ENCODE peak calls at places on chromosomes 6 and 20, in four cellular contexts. One of them, this sample, is unnamed.

GRCh38 chr6:167588920-167589614 is 237.6 kb upstream of the AFDN start:
- DNase-seq in heart right ventricle: no peak
- DNase-seq in effector memory CD4-positive, alpha-beta T cell: no peak
- DNase-seq in upper lobe of left lung: peak
- DNase-seq in this sample: no peak

GRCh38 chr6:235763-236360 is 56.4 kb upstream of the DUSP22 start:
- DNase-seq in upper lobe of left lung: no peak
- DNase-seq in heart right ventricle: no peak
- DNase-seq in effector memory CD4-positive, alpha-beta T cell: no peak
- DNase-seq in this sample: peak

GRCh38 chr6:28478518-28478917 is 35.2 kb upstream of the ZSCAN23 start:
- DNase-seq in heart right ventricle: no peak
- DNase-seq in effector memory CD4-positive, alpha-beta T cell: no peak
- DNase-seq in upper lobe of left lung: no peak
- DNase-seq in this sample: no peak

GRCh38 chr20:4811661-4812181 is 90.0 kb downstream of the PRND start:
- DNase-seq in heart right ventricle: peak
- DNase-seq in upper lobe of left lung: no peak
- DNase-seq in effector memory CD4-positive, alpha-beta T cell: peak
- DNase-seq in this sample: peak

GRCh38 chr6:166085498-166085897 is 82.2 kb downstream of the TBXT start:
- DNase-seq in heart right ventricle: no peak
- DNase-seq in effector memory CD4-positive, alpha-beta T cell: no peak
- DNase-seq in upper lobe of left lung: no peak
- DNase-seq in this sample: no peak

GRCh38 chr6:40039042-40039441 is 104.8 kb upstream of the MOCS1 start:
- DNase-seq in heart right ventricle: no peak
- DNase-seq in upper lobe of left lung: no peak
- DNase-seq in effector memory CD4-positive, alpha-beta T cell: no peak
- DNase-seq in this sample: no peak

GRCh38 chr6:109303647-109304283 is 78.5 kb downstream of the CD164 start:
- DNase-seq in heart right ventricle: no peak
- DNase-seq in effector memory CD4-positive, alpha-beta T cell: no peak
- DNase-seq in upper lobe of left lung: no peak
- DNase-seq in this sample: no peak

GRCh38 chr20:54361485-54361884 is 113.9 kb upstream of the DOK5 start:
- DNase-seq in upper lobe of left lung: no peak
- DNase-seq in effector memory CD4-positive, alpha-beta T cell: no peak
- DNase-seq in heart right ventricle: no peak
- DNase-seq in this sample: no peak

GRCh38 chr6:4369616-4370015 is 234.2 kb upstream of the ECI2 start:
- DNase-seq in effector memory CD4-positive, alpha-beta T cell: no peak
- DNase-seq in heart right ventricle: no peak
- DNase-seq in upper lobe of left lung: no peak
- DNase-seq in this sample: no peak

GRCh38 chr20:64116541-64117423 is 9.4 kb upstream of the NPBWR2 start:
- DNase-seq in heart right ventricle: no peak
- DNase-seq in upper lobe of left lung: no peak
- DNase-seq in effector memory CD4-positive, alpha-beta T cell: no peak
- DNase-seq in this sample: no peak

GRCh38 chr6:104702126-104702841 is 157.4 kb downstream of the HACE1 start:
- DNase-seq in upper lobe of left lung: no peak
- DNase-seq in effector memory CD4-positive, alpha-beta T cell: no peak
- DNase-seq in heart right ventricle: no peak
- DNase-seq in this sample: no peak

GRCh38 chr20:24798930-24799705 is 150.0 kb upstream of the CST7 start:
- DNase-seq in effector memory CD4-positive, alpha-beta T cell: no peak
- DNase-seq in upper lobe of left lung: no peak
- DNase-seq in heart right ventricle: no peak
- DNase-seq in this sample: no peak

DNA sequence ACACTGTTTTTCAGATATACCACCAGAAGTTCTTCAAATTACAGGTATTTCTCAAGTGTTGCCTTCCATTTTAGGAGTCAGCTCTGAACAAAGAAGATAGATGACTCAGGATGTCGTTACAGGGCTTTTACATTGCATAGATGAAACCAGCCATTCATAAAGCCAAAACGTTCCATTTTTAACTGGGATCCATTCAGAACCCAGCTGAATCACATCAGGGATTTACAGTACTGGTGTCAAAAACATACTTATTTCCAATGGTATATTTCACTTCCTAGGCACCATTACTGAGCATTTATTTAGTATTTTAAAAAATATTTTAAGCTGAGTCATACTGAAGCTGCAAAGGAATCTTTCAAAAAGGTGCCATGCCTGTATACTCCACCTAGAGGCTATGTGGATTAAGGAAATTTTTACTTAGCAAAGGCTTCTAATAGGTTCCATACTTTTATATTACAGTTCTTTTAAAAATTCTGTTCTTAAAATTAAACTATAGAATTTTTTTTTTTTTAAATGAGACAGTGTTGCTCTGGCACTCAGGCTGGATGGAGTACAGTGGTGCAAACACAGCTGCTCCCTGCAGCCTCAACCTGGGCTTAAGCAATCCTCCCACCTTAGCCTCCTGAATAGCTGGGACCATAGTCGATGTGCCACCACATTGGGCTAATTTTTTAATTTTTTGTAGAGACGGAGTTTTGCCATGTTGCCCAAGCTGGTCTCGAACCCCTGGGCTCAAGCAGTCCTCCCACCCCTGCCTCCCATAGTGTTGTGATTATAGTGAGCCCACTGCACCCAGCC is 2.6 kb downstream of the ASF1A start:
- DNase-seq in heart right ventricle: no peak
- DNase-seq in upper lobe of left lung: no peak
- DNase-seq in effector memory CD4-positive, alpha-beta T cell: no peak
- DNase-seq in this sample: peak
- H3K27ac ChIP-seq in heart right ventricle: no peak
- H3K27ac ChIP-seq in upper lobe of left lung: peak
- H3K27ac ChIP-seq in effector memory CD4-positive, alpha-beta T cell: no peak
- H3K27ac ChIP-seq in this sample: peak

DNA sequence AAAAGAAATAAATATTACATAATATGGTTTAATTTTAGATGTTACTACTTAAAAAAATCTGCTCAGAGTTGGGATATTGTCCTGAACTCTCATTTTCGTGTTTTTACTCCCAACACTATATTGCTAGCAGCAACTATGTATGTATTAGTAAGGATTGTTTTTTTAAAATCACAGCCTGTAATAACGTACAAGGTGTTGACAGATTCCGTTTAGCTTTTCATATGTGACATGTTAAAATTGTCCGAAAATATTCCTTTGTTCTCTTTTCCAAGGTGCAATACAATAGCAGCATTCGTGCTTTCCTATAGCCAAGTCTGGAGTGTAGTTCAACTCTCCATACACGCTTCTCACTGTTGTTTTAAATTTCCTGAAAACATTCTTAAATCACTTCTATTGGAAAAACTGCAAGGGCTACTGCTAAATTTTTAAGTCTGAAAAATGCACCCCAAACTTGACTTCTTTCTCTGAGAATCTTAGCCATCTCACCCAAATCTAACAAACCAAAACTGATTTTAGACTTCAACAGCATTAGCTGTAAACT is 58.9 kb upstream of the HFE start:
- DNase-seq in upper lobe of left lung: no peak
- DNase-seq in heart right ventricle: no peak
- DNase-seq in effector memory CD4-positive, alpha-beta T cell: no peak
- DNase-seq in this sample: no peak
- H3K27ac ChIP-seq in upper lobe of left lung: no peak
- H3K27ac ChIP-seq in heart right ventricle: no peak
- H3K27ac ChIP-seq in effector memory CD4-positive, alpha-beta T cell: no peak
- H3K27ac ChIP-seq in this sample: peak

GRCh38 chr6:110858562-110859214 is 15.9 kb upstream of the AMD1 start:
- DNase-seq in upper lobe of left lung: peak
- DNase-seq in effector memory CD4-positive, alpha-beta T cell: no peak
- DNase-seq in heart right ventricle: no peak
- DNase-seq in this sample: no peak
- H3K27ac ChIP-seq in upper lobe of left lung: peak
- H3K27ac ChIP-seq in effector memory CD4-positive, alpha-beta T cell: no peak
- H3K27ac ChIP-seq in heart right ventricle: no peak
- H3K27ac ChIP-seq in this sample: no peak

GRCh38 chr20:49646126-49646525 is 67.6 kb downstream of the B4GALT5 start:
- DNase-seq in heart right ventricle: no peak
- DNase-seq in effector memory CD4-positive, alpha-beta T cell: no peak
- DNase-seq in upper lobe of left lung: no peak
- DNase-seq in this sample: no peak

GRCh38 chr20:49646528-49646927 is 67.2 kb downstream of the B4GALT5 start:
- DNase-seq in effector memory CD4-positive, alpha-beta T cell: no peak
- DNase-seq in heart right ventricle: no peak
- DNase-seq in upper lobe of left lung: no peak
- DNase-seq in this sample: no peak

GRCh38 chr20:49642808-49643207 is 70.9 kb downstream of the B4GALT5 start:
- DNase-seq in heart right ventricle: no peak
- DNase-seq in effector memory CD4-positive, alpha-beta T cell: no peak
- DNase-seq in upper lobe of left lung: no peak
- DNase-seq in this sample: no peak

GRCh38 chr20:49644980-49645565 is 68.6 kb downstream of the B4GALT5 start:
- DNase-seq in upper lobe of left lung: no peak
- DNase-seq in effector memory CD4-positive, alpha-beta T cell: no peak
- DNase-seq in heart right ventricle: no peak
- DNase-seq in this sample: no peak

GRCh38 chr20:49641683-49642649 is 71.7 kb downstream of the B4GALT5 start:
- DNase-seq in upper lobe of left lung: no peak
- DNase-seq in heart right ventricle: no peak
- DNase-seq in effector memory CD4-positive, alpha-beta T cell: no peak
- DNase-seq in this sample: no peak
- H3K27ac ChIP-seq in upper lobe of left lung: peak
- H3K27ac ChIP-seq in heart right ventricle: no peak
- H3K27ac ChIP-seq in effector memory CD4-positive, alpha-beta T cell: no peak
- H3K27ac ChIP-seq in this sample: no peak

DNA sequence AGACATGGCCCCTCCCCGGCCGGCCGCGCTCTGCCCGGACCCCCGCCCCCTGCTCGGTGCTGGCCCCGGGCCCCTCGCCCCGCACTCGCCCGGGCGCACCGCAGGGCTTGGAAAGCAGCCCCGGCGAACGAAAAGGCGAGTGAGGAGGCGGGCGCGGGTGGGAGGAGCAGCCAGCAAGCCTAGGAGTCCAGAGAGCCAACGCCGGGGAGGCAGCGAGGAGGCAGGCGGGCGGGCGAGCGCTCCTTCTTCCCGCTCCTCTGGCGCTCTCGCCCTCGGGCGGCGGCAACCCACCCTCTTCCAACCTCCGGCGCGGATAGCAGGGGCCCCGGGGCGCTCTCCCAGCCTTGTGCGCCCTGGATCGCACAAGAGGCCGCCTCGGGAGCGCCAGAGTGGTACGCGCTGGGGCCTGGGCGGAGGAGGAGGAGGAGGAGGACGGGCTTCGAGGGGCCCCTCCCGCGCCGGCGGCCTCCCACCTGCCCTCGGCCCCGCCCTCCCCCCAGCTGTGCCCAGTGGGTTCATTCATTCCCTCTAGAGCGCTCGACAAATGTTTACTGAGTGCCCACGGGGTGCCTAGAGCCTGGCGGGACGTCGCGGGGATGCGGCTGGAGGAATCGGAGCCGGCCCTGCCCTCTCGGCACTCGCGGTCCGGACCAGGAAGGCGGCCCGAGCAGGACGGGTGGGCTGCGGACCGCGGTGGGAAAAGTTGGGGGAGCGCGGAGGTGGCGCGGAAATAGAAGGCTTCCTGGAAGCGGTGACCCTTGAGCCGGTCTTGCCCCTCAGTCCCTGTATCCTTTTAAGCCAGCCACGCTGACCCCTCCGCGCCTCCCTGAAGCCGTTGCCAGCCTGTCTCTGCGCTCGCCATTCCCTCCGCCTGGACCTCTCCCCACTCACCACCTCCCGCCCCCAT is at the start of gene BMP7:
- DNase-seq in effector memory CD4-positive, alpha-beta T cell: no peak
- DNase-seq in upper lobe of left lung: peak
- DNase-seq in heart right ventricle: peak
- DNase-seq in this sample: no peak
- H3K27ac ChIP-seq in effector memory CD4-positive, alpha-beta T cell: no peak
- H3K27ac ChIP-seq in upper lobe of left lung: no peak
- H3K27ac ChIP-seq in heart right ventricle: no peak
- H3K27ac ChIP-seq in this sample: no peak

GRCh38 chr6:170178561-170179477 is 112.1 kb downstream of the DLL1 start:
- DNase-seq in heart right ventricle: no peak
- DNase-seq in upper lobe of left lung: peak
- DNase-seq in effector memory CD4-positive, alpha-beta T cell: no peak
- DNase-seq in this sample: no peak
- H3K27ac ChIP-seq in heart right ventricle: no peak
- H3K27ac ChIP-seq in upper lobe of left lung: no peak
- H3K27ac ChIP-seq in effector memory CD4-positive, alpha-beta T cell: no peak
- H3K27ac ChIP-seq in this sample: no peak

DNA sequence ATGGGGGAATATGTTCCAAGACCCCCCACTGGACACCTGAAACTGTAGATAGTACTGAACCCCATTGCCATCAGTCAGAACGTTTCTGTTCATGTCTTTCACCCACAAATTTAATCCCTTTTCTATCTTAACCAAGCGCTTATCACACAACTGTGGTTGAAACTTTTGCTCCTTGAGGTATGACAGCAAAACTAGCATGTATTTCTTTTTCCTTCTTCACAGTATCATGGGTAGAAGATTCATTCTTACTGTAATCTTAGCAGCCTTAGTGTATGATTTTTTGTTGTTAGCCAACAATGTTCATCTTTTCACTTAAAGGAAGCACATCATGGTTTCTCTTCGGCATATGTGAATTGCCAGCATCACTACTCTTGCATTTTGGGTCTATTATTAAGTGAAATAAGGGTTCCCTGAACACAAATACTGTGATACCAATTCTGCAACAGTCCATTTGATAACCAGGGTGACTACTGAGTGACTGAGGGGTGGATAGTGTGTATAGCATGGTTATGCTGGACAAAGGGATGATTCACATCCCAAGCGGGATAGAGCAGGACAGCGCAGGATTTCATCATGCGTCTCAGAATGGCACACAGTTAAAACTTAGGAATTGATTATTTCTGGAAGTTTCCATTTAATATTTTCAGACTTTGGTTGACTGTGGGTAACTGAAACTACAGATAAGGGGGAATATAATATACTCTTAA is 41.8 kb downstream of the KCNS1 start:
- DNase-seq in effector memory CD4-positive, alpha-beta T cell: no peak
- DNase-seq in upper lobe of left lung: no peak
- DNase-seq in heart right ventricle: no peak
- DNase-seq in this sample: no peak
- H3K27ac ChIP-seq in effector memory CD4-positive, alpha-beta T cell: no peak
- H3K27ac ChIP-seq in upper lobe of left lung: no peak
- H3K27ac ChIP-seq in heart right ventricle: no peak
- H3K27ac ChIP-seq in this sample: no peak

This sample was measured in CD8-positive, alpha-beta memory T cell.